ENCODE peak calls at places on chromosome 17, in six cellular contexts. E is psoas muscle, A is RPMI7951, P is T-helper 1 cell, N is GM03348, C is AG09319. Z is an unnamed sample.

GRCh38 chr17:30520436-30520835 is 43.2 kb downstream of the GOSR1 start:
- DNase-seq in C (peak), E (no peak), P (no peak), A (peak), N (peak), Z (no peak)

GRCh38 chr17:45291170-45291805 is 25.5 kb downstream of the MAP3K14 start:
- DNase-seq in E (no peak), N (no peak), A (no peak), P (no peak), C (no peak), Z (no peak)

GRCh38 chr17:69367298-69367697 is 40.4 kb upstream of the ABCA5 start:
- DNase-seq in A (no peak), N (no peak), C (no peak), E (no peak), P (no peak), Z (no peak)

GRCh38 chr17:27464431-27464830 is 8.2 kb downstream of the KSR1 start:
- DNase-seq in C (no peak), A (no peak), P (no peak), E (no peak), N (no peak), Z (no peak)

GRCh38 chr17:32819035-32819434 is 57.9 kb downstream of the MYO1D start:
- DNase-seq in P (no peak), C (peak), A (no peak), N (peak), E (no peak), Z (no peak)

GRCh38 chr17:48483471-48484131 is 47.2 kb downstream of the HOXB1 start:
- DNase-seq in A (peak), C (peak), P (no peak), N (peak), E (peak), Z (peak)

GRCh38 chr17:40339068-40339699 is 25.4 kb downstream of the GJD3 start:
- DNase-seq in E (peak), P (no peak), A (no peak), C (no peak), N (no peak), Z (no peak)

GRCh38 chr17:50198026-50198669 is 3.3 kb downstream of the COL1A1 start:
- DNase-seq in E (peak), P (peak), A (peak), C (no peak), N (no peak), Z (peak)

GRCh38 chr17:81419333-81419885 is 24.2 kb downstream of the BAHCC1 start:
- DNase-seq in C (peak), A (peak), P (no peak), N (peak), E (peak), Z (peak)

GRCh38 chr17:48103379-48103715 is 2.1 kb upstream of the CBX1 start:
- DNase-seq in E (no peak), N (no peak), C (no peak), A (no peak), P (no peak), Z (no peak)

GRCh38 chr17:76736349-76737081 is 616 bp downstream of the SRSF2 start:
- DNase-seq in E (peak), P (peak), N (peak), A (peak), C (peak), Z (no peak)

GRCh38 chr17:74361613-74362391 is at the start of gene BTBD17:
- DNase-seq in E (peak), A (no peak), N (peak), C (no peak), P (peak), Z (peak)

GRCh38 chr17:17053446-17054379 is 11.5 kb downstream of the MPRIP start:
- DNase-seq in N (no peak), C (no peak), P (no peak), A (no peak), E (no peak), Z (no peak)

GRCh38 chr17:48357727-48358126 is 72.3 kb downstream of the SKAP1 start:
- DNase-seq in N (no peak), P (no peak), C (no peak), A (no peak), E (no peak), Z (no peak)

GRCh38 chr17:3659541-3660111 is 8.8 kb downstream of the TAX1BP3 start:
- DNase-seq in A (peak), N (peak), C (peak), E (peak), P (no peak), Z (peak)

GRCh38 chr17:45293413-45294211 is 23.2 kb downstream of the MAP3K14 start:
- DNase-seq in P (no peak), A (peak), E (peak), C (peak), N (peak), Z (peak)

GRCh38 chr17:39908789-39909352 is 9.6 kb downstream of the GSDMB start:
- DNase-seq in E (no peak), A (no peak), C (no peak), P (no peak), N (no peak), Z (no peak)

GRCh38 chr17:82449136-82449882 is 1.2 kb downstream of the CYBC1 start:
- DNase-seq in N (no peak), P (peak), A (no peak), C (no peak), E (no peak), Z (no peak)

GRCh38 chr17:67837965-67838364 is 12.7 kb downstream of the BPTF start:
- DNase-seq in P (no peak), C (no peak), N (no peak), A (no peak), E (no peak), Z (peak)

GRCh38 chr17:76076765-76077581 is 2.0 kb upstream of the ZACN start:
- DNase-seq in E (no peak), P (peak), C (no peak), A (no peak), N (no peak), Z (no peak)

GRCh38 chr17:43018008-43018853 is 4.0 kb downstream of the VAT1 start:
- DNase-seq in C (no peak), P (peak), N (no peak), A (no peak), E (no peak), Z (no peak)

GRCh38 chr17:8150194-8151119 is 1.7 kb downstream of the PER1 start:
- DNase-seq in N (no peak), A (no peak), P (no peak), C (no peak), E (peak), Z (no peak)

GRCh38 chr17:27363322-27363721 is 69.4 kb downstream of the WSB1 start:
- DNase-seq in A (no peak), P (no peak), C (no peak), E (no peak), N (no peak), Z (no peak)

GRCh38 chr17:31494259-31495048 is 103.0 kb downstream of the RAB11FIP4 start:
- DNase-seq in A (no peak), P (peak), N (no peak), E (no peak), C (no peak), Z (no peak)

GRCh38 chr17:41917192-41917591 is 1.6 kb downstream of the ACLY start:
- DNase-seq in A (peak), N (peak), P (no peak), C (peak), E (no peak), Z (peak)

GRCh38 chr17:416293-417206 is 63.9 kb upstream of the RPH3AL start:
- DNase-seq in E (no peak), N (no peak), C (no peak), P (no peak), A (no peak), Z (no peak)

GRCh38 chr17:44677136-44677535 is 12.4 kb downstream of the CCDC43 start:
- DNase-seq in P (no peak), E (no peak), N (peak), A (no peak), C (no peak), Z (peak)

GRCh38 chr17:17420561-17421269 is 56.1 kb upstream of the MED9 start:
- DNase-seq in P (no peak), N (peak), A (no peak), C (peak), E (peak), Z (no peak)

GRCh38 chr17:57295526-57296023 is 39.3 kb downstream of the MSI2 start:
- DNase-seq in A (peak), P (no peak), E (no peak), N (no peak), C (no peak), Z (peak)

GRCh38 chr17:21296097-21297025 is 11.8 kb downstream of the MAP2K3 start:
- DNase-seq in A (peak), N (peak), P (no peak), C (no peak), E (no peak), Z (no peak)

GRCh38 chr17:34798581-34798980 is 162.7 kb downstream of the CCT6B start:
- DNase-seq in N (no peak), C (no peak), P (no peak), A (no peak), E (no peak), Z (no peak)

GRCh38 chr17:77618173-77618572 is 340.3 kb upstream of the TNRC6C start:
- DNase-seq in E (no peak), N (no peak), P (no peak), A (no peak), C (no peak), Z (no peak)

GRCh38 chr17:32274101-32274500 is 8.5 kb downstream of the RHBDL3 start:
- DNase-seq in P (no peak), N (no peak), A (no peak), C (no peak), E (no peak), Z (no peak)

GRCh38 chr17:82180776-82181528 is 31.7 kb downstream of the CCDC57 start:
- DNase-seq in P (no peak), C (no peak), N (no peak), E (no peak), A (no peak), Z (no peak)

GRCh38 chr17:6166492-6167179 is 96.5 kb downstream of the WSCD1 start:
- DNase-seq in P (no peak), A (no peak), N (no peak), E (no peak), C (no peak), Z (no peak)

GRCh38 chr17:64025732-64026294 is 5.4 kb upstream of the ICAM2 start:
- DNase-seq in C (peak), E (peak), N (peak), A (peak), P (peak), Z (peak)

GRCh38 chr17:40958086-40958953 is 8.4 kb downstream of the KRT39 start:
- DNase-seq in E (no peak), C (no peak), N (no peak), A (no peak), P (no peak), Z (peak)

GRCh38 chr17:2453325-2453724 is 52.5 kb upstream of the MNT start:
- DNase-seq in C (no peak), A (no peak), N (no peak), P (no peak), E (no peak), Z (no peak)

Z was measured in PC-3.